ENCODE peak calls at places on chromosomes 4 and X, in six cellular contexts. A is activated T-cell treated with anti-CD3 and anti-CD28 coated beads, Interleukin-2, amount 50 U/mL, for 72 hours; M is transverse colon; I is SK-N-DZ; P is stimulated activated CD4-positive, alpha-beta T cell treated with anti-CD3 and anti-CD28 coated beads, Interleukin-15, amount 100 ng/mL, for 1 hour; Z is mammary epithelial cell. R is an unnamed sample.

GRCh38 chr4:7086384-7086783 is 18.5 kb upstream of the GRPEL1 start:
- DNase-seq in A (no peak), M (no peak), I (no peak), P (no peak), Z (no peak), R (no peak)

GRCh38 chrX:37883196-37883595 is 35.8 kb upstream of the DYNLT3 start:
- DNase-seq in A (no peak), M (no peak), I (no peak), P (no peak), Z (peak), R (no peak)

GRCh38 chr4:98283219-98284199 is 22.3 kb downstream of the RAP1GDS1 start:
- DNase-seq in A (no peak), M (no peak), I (peak), P (no peak), Z (peak), R (no peak)

GRCh38 chr4:123870283-123870876 is 473.8 kb downstream of the SPRY1 start:
- DNase-seq in A (no peak), M (no peak), I (no peak), P (no peak), Z (no peak), R (no peak)

GRCh38 chr4:98262431-98262830 is 1.2 kb downstream of the RAP1GDS1 start:
- DNase-seq in A (no peak), M (no peak), I (no peak), P (no peak), Z (peak), R (no peak)

GRCh38 chr4:181819951-181820350 is 423.3 kb upstream of the TENM3 start:
- DNase-seq in A (no peak), M (no peak), I (no peak), P (no peak), Z (no peak), R (no peak)

GRCh38 chr4:94701606-94702300 is 56.0 kb upstream of the BMPR1B start:
- DNase-seq in A (no peak), M (no peak), I (no peak), P (no peak), Z (no peak), R (no peak)

GRCh38 chr4:7428261-7429068 is 6.3 kb downstream of the PSAPL1 start:
- DNase-seq in A (no peak), M (peak), I (no peak), P (no peak), Z (no peak), R (peak)

GRCh38 chr4:813900-814299 is 12.0 kb downstream of the CPLX1 start:
- DNase-seq in A (no peak), M (no peak), I (no peak), P (no peak), Z (no peak), R (peak)

GRCh38 chr4:106201373-106201772 is 114.6 kb downstream of the TBCK start:
- DNase-seq in A (no peak), M (no peak), I (peak), P (no peak), Z (peak), R (no peak)

GRCh38 chr4:12889054-12889453 is 595.1 kb downstream of the RAB28 start:
- DNase-seq in A (no peak), M (no peak), I (no peak), P (no peak), Z (peak), R (no peak)

GRCh38 chr4:109359040-109359646 is 56.7 kb upstream of the COL25A1 start:
- DNase-seq in A (peak), M (no peak), I (no peak), P (no peak), Z (no peak), R (no peak)

GRCh38 chrX:131633285-131633917 is 89.5 kb downstream of the OR13H1 start:
- DNase-seq in A (peak), M (peak), I (peak), P (peak), Z (peak), R (peak)

GRCh38 chr4:152348670-152349069 is 187.2 kb downstream of the FBXW7 start:
- DNase-seq in A (no peak), M (no peak), I (no peak), P (no peak), Z (peak), R (no peak)

GRCh38 chr4:88005086-88005485 is 2.3 kb upstream of the PKD2 start:
- DNase-seq in A (no peak), M (no peak), I (no peak), P (no peak), Z (no peak), R (no peak)

GRCh38 chrX:1452497-1453389 is at the start of gene ASMTL:
- DNase-seq in A (peak), M (peak), I (peak), P (peak), Z (peak), R (peak)

GRCh38 chr4:133152801-133153526 is 3.9 kb downstream of the PCDH10 start:
- DNase-seq in A (no peak), M (no peak), I (no peak), P (no peak), Z (no peak), R (no peak)

GRCh38 chrX:24242649-24243556 is 71.0 kb downstream of the SUPT20HL2 start:
- DNase-seq in A (no peak), M (peak), I (no peak), P (no peak), Z (no peak), R (no peak)

GRCh38 chrX:24672701-24673190 is 21.0 kb upstream of the POLA1 start:
- DNase-seq in A (no peak), M (no peak), I (no peak), P (no peak), Z (no peak), R (no peak)

GRCh38 chrX:74980802-74981201 is 55.5 kb upstream of the NEXMIF start:
- DNase-seq in A (no peak), M (no peak), I (no peak), P (no peak), Z (no peak), R (no peak)

GRCh38 chr4:2961411-2962098 is 1.7 kb downstream of the NOP14 start:
- DNase-seq in A (peak), M (no peak), I (peak), P (no peak), Z (no peak), R (peak)

GRCh38 chr4:38178666-38178995 is 218.4 kb downstream of the PTTG2 start:
- DNase-seq in A (no peak), M (no peak), I (no peak), P (no peak), Z (no peak), R (no peak)

GRCh38 chr4:79232555-79232954 is 93.3 kb downstream of the NAA11 start:
- DNase-seq in A (no peak), M (no peak), I (no peak), P (no peak), Z (no peak), R (no peak)

GRCh38 chr4:20386001-20386740 is 134.5 kb downstream of the SLIT2 start:
- DNase-seq in A (no peak), M (no peak), I (no peak), P (no peak), Z (no peak), R (no peak)